ENCODE peak calls at places on chromosomes 12 and 14, in nine cellular contexts. R, T, S, J, Y, N, V, K and U are unnamed samples.

GRCh38 chr12:79006306-79006705 is 141.7 kb downstream of the SYT1 start:
- DNase-seq in J (peak), Y (no peak), S (no peak), N (no peak), V (no peak), T (peak), R (peak), K (no peak), U (no peak)

GRCh38 chr12:13208533-13209278 is 12.2 kb downstream of the EMP1 start:
- DNase-seq in J (no peak), Y (no peak), N (no peak), V (peak), K (no peak), S (peak), R (peak), T (peak), U (no peak)

GRCh38 chr12:9798008-9798619 is 29.2 kb upstream of the KLRF1 start:
- DNase-seq in J (no peak), R (peak), Y (peak), N (no peak), T (peak), S (peak), V (peak), K (peak), U (peak)

GRCh38 chr12:19779393-19780056 is 340.2 kb downstream of the AEBP2 start:
- DNase-seq in R (no peak), K (no peak), S (peak), N (no peak), J (no peak), T (no peak), Y (no peak), V (no peak), U (no peak)

GRCh38 chr12:105363890-105364289 is 33.4 kb downstream of the C12orf75 start:
- DNase-seq in K (no peak), S (no peak), T (peak), J (no peak), R (no peak), N (no peak), Y (no peak), V (no peak), U (no peak)

GRCh38 chr14:90533591-90534021 is 136.8 kb downstream of the CALM1 start:
- DNase-seq in S (no peak), N (peak), K (no peak), Y (no peak), J (no peak), T (no peak), V (no peak), R (no peak), U (no peak)

GRCh38 chr12:11307143-11307542 is 3.1 kb downstream of the PRB4 start:
- DNase-seq in K (no peak), N (no peak), Y (no peak), S (no peak), R (no peak), T (no peak), V (no peak), J (peak), U (no peak)

GRCh38 chr12:106506691-106507090 is 76.1 kb upstream of the RFX4 start:
- DNase-seq in Y (no peak), R (no peak), V (no peak), J (no peak), K (no peak), T (no peak), N (no peak), S (no peak), U (no peak)

GRCh38 chr14:42469637-42470426 is 863.2 kb downstream of the LRFN5 start:
- DNase-seq in N (no peak), K (no peak), J (no peak), R (peak), Y (no peak), T (no peak), V (no peak), S (no peak), U (no peak)

GRCh38 chr14:105034314-105035039 is 13.6 kb upstream of the CDCA4 start:
- DNase-seq in R (no peak), Y (no peak), V (peak), N (peak), K (no peak), S (no peak), J (no peak), T (no peak), U (no peak)

GRCh38 chr12:119631930-119632678 is 35.8 kb upstream of the PRKAB1 start:
- DNase-seq in T (no peak), J (peak), K (no peak), N (no peak), Y (no peak), V (peak), R (peak), S (no peak), U (no peak)

GRCh38 chr12:81245918-81246611 is 168.2 kb downstream of the ACSS3 start:
- DNase-seq in K (no peak), V (no peak), J (no peak), T (no peak), R (no peak), N (no peak), S (peak), Y (no peak), U (no peak)

GRCh38 chr12:89890191-89890590 is 181.6 kb upstream of the ATP2B1 start:
- DNase-seq in V (no peak), K (no peak), Y (no peak), J (no peak), T (no peak), N (no peak), R (no peak), S (no peak), U (no peak)

GRCh38 chr12:126936181-126936851 is 1330.7 kb upstream of the TMEM132C start:
- DNase-seq in S (no peak), R (peak), T (no peak), Y (no peak), N (no peak), V (peak), J (no peak), K (no peak), U (no peak)

GRCh38 chr12:115203661-115204060 is 519.7 kb upstream of the TBX3 start:
- DNase-seq in T (no peak), Y (no peak), J (peak), V (no peak), S (no peak), N (no peak), R (peak), K (no peak), U (no peak)

GRCh38 chr12:47276253-47277070 is 196.7 kb upstream of the AMIGO2 start:
- DNase-seq in Y (peak), T (peak), V (peak), S (no peak), N (no peak), K (peak), J (peak), R (peak), U (peak)

GRCh38 chr12:65948320-65949008 is 124.2 kb downstream of the HMGA2 start:
- DNase-seq in V (no peak), T (no peak), J (peak), R (peak), S (no peak), Y (no peak), N (peak), K (no peak), U (no peak)

GRCh38 chr12:95213119-95213518 is 4.1 kb downstream of the FGD6 start:
- DNase-seq in S (no peak), N (no peak), V (no peak), K (no peak), T (no peak), R (no peak), Y (no peak), J (no peak), U (no peak)

GRCh38 chr12:91143241-91143640 is 31.9 kb upstream of the LUM start:
- DNase-seq in J (no peak), Y (no peak), V (no peak), T (no peak), R (no peak), N (no peak), K (no peak), S (no peak), U (no peak)

GRCh38 chr14:97137705-97138104 is 340.5 kb downstream of the VRK1 start:
- DNase-seq in N (no peak), R (no peak), K (no peak), J (no peak), T (no peak), S (no peak), Y (no peak), V (no peak), U (no peak)

GRCh38 chr14:94921870-94922585 is 152.1 kb upstream of the GSC start:
- DNase-seq in R (peak), Y (no peak), T (no peak), K (no peak), N (no peak), J (no peak), V (no peak), S (no peak), U (no peak)

GRCh38 chr14:87993485-87993809 is 465 bp upstream of the GALC start:
- DNase-seq in R (no peak), Y (no peak), N (no peak), S (no peak), J (no peak), V (no peak), T (no peak), K (no peak), U (no peak)

GRCh38 chr14:99721792-99722516 is 37.9 kb downstream of the CYP46A1 start:
- DNase-seq in N (peak), V (no peak), J (no peak), Y (no peak), K (no peak), S (no peak), T (no peak), R (no peak), U (no peak)

GRCh38 chr14:76640923-76641395 is 120.3 kb upstream of the VASH1 start:
- DNase-seq in S (no peak), N (no peak), Y (no peak), J (no peak), V (no peak), K (no peak), T (no peak), R (no peak), U (no peak)

GRCh38 chr14:37195327-37195726 is 2.4 kb upstream of the MIPOL1 start:
- DNase-seq in S (no peak), R (peak), J (peak), T (no peak), N (no peak), K (no peak), V (peak), Y (no peak), U (no peak)

GRCh38 chr14:50667491-50668007 is 557 bp downstream of the SAV1 start:
- DNase-seq in Y (no peak), N (no peak), R (no peak), J (no peak), K (peak), V (no peak), S (no peak), T (peak), U (no peak)

GRCh38 chr14:94769413-94770250 is at the start of gene GSC:
- DNase-seq in S (peak), R (peak), T (no peak), J (no peak), K (no peak), N (no peak), V (no peak), Y (peak), U (no peak)

GRCh38 chr12:46493352-46494209 is 121.0 kb upstream of the SLC38A2 start:
- DNase-seq in J (no peak), N (no peak), R (no peak), V (no peak), K (no peak), S (no peak), T (no peak), Y (no peak), U (no peak)

GRCh38 chr12:111093428-111094142 is 173.2 kb upstream of the MYL2 start:
- DNase-seq in N (no peak), V (no peak), K (peak), J (no peak), R (no peak), T (no peak), S (no peak), Y (no peak), U (peak)

GRCh38 chr12:27595231-27595642 is 71.2 kb downstream of the PPFIBP1 start:
- DNase-seq in V (no peak), Y (no peak), R (peak), K (no peak), J (peak), S (no peak), T (no peak), N (no peak), U (no peak)
- H3K4me3 ChIP-seq in V (no peak), Y (no peak), R (no peak), K (no peak), J (no peak), S (no peak), T (no peak), N (no peak), U (no peak)

GRCh38 chr12:76083246-76083735 is 1.2 kb downstream of the NAP1L1 start:
- DNase-seq in V (no peak), Y (no peak), K (no peak), S (no peak), R (peak), J (no peak), T (peak), N (peak), U (no peak)

GRCh38 chr12:76083761-76084276 is 666 bp downstream of the NAP1L1 start:
- DNase-seq in K (peak), T (peak), S (peak), N (peak), J (peak), Y (no peak), V (peak), R (peak), U (peak)

GRCh38 chr12:76080729-76081415 is 3.6 kb downstream of the NAP1L1 start:
- DNase-seq in Y (no peak), T (peak), N (no peak), S (peak), V (no peak), R (peak), J (no peak), K (no peak), U (peak)

GRCh38 chr12:76080017-76080728 is 4.3 kb downstream of the NAP1L1 start:
- DNase-seq in T (no peak), Y (no peak), K (no peak), V (no peak), S (no peak), R (peak), J (no peak), N (no peak), U (no peak)

GRCh38 chr12:76081909-76082308 is 2.6 kb downstream of the NAP1L1 start:
- DNase-seq in S (no peak), V (no peak), N (no peak), R (no peak), J (no peak), Y (no peak), K (no peak), T (no peak), U (no peak)
- H3K4me3 ChIP-seq in S (peak), V (peak), N (peak), R (peak), J (no peak), Y (no peak), K (peak), T (peak), U (no peak)

GRCh38 chr12:52872644-52873384 is 24.0 kb upstream of the KRT78 start:
- DNase-seq in V (no peak), R (no peak), Y (no peak), N (no peak), J (no peak), T (no peak), K (no peak), S (no peak), U (no peak)

GRCh38 chr12:52871291-52871961 is 22.6 kb upstream of the KRT78 start:
- DNase-seq in K (no peak), T (no peak), Y (no peak), J (peak), N (no peak), V (peak), R (peak), S (no peak), U (no peak)

GRCh38 chr12:52873832-52874572 is 25.2 kb upstream of the KRT78 start:
- DNase-seq in Y (peak), N (peak), V (peak), T (no peak), R (peak), K (peak), J (peak), S (peak), U (no peak)

GRCh38 chr12:52874573-52875435 is 26.0 kb upstream of the KRT78 start:
- DNase-seq in S (no peak), Y (no peak), R (peak), K (no peak), V (no peak), J (no peak), N (no peak), T (no peak), U (no peak)

DNA sequence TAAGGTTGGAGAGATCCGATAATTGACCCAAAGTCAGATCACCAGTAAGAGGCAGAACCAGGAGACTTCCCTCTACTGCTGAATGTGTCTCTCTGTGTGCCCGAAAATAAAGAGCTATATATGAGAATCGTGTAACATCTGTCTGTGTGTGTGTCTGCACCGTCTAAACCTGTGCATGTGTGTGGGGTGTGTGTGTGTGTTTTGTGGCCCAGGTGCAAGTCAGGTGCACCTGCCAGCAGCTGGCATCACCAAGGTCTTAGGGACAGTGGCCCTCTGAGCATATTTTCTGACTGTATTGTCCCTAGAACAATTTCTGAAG is 24.7 kb upstream of the KRT78 start:
- DNase-seq in N (no peak), J (no peak), K (no peak), V (no peak), S (no peak), R (no peak), Y (no peak), T (no peak), U (no peak)
- H3K4me3 ChIP-seq in N (peak), J (peak), K (no peak), V (peak), S (no peak), R (peak), Y (no peak), T (no peak), U (no peak)

GRCh38 chr14:24051162-24051788 is 534 bp upstream of the CARMIL3 start:
- DNase-seq in Y (no peak), K (no peak), J (no peak), N (no peak), R (no peak), S (peak), T (peak), V (no peak), U (no peak)

GRCh38 chr14:24054324-24054641 is 2.5 kb downstream of the CARMIL3 start:
- DNase-seq in Y (no peak), V (no peak), T (no peak), K (no peak), N (no peak), R (no peak), J (no peak), S (no peak), U (no peak)

GRCh38 chr14:24051789-24052655 is at the start of gene CARMIL3:
- DNase-seq in S (peak), T (peak), N (peak), V (no peak), J (no peak), R (peak), K (peak), Y (no peak), U (no peak)

GRCh38 chr14:24053548-24054323 is 1.9 kb downstream of the CARMIL3 start:
- DNase-seq in T (no peak), S (no peak), J (no peak), Y (no peak), V (no peak), N (no peak), K (no peak), R (no peak), U (no peak)

DNA sequence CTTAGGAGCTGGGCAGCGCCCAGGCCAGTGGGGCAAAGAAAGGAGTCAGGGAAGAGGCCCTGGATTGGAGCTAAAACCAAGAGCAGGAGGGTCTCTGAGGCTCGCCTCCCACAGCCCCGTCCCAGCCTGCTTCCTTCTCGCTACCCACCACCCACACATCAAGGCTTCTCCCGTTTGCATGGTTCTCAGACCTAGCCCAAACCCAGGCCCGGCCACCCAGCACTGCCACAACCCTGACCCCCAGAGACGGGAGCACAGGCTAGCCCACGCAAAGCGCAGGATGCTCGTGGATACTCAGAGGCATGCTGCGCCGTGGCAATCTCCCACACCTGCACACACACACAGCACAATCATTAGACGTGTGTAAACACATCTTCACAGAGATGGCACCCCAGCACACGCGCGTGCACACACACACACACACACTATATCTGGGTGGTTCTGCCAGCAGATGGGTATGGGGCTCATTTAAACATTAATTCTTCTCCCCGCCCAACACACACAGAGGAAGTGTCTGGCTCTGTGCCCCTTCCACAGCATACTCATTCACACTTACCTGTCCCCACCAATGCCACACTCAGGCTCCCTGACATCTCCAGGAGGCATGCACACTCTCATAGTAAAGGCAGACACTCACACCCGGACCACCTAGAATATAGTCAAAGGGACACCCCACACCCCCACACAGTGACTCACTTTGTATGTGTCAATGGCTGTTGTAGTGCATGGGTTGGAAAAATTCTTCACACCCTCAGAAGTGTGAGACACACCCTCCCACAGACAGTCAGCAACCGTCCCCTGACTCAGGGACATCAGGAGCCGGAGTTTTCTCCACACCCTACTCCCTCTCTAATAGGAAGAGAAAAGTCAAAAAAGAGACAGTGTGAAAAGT is 1.1 kb downstream of the CARMIL3 start:
- DNase-seq in K (no peak), Y (no peak), S (no peak), J (no peak), V (no peak), R (peak), N (no peak), T (no peak), U (no peak)
- H3K4me3 ChIP-seq in K (peak), Y (no peak), S (no peak), J (peak), V (no peak), R (peak), N (peak), T (peak), U (peak)